ENCODE peak calls at places on chromosome 18, in nine cellular contexts. K, M, R, X, F, T, Z, H and E are unnamed samples.
A peak's percentile ranks its signal among the peaks of the same experiment; 100 is the strongest.

GRCh38 chr18:78528437-78529228 is 451.0 kb upstream of the SALL3 start:
- DNase-seq in K (no peak), M (no peak), R (no peak), X (no peak), F (no peak), T (no peak), Z (no peak), H (no peak), E (no peak)

GRCh38 chr18:58314284-58314683 is 270.3 kb downstream of the NEDD4L start:
- DNase-seq in K (peak; percentile 53), M (no peak), R (peak; percentile 50), X (no peak), F (peak; percentile 80), T (peak; percentile 95), Z (peak; percentile 43), H (peak; percentile 68), E (peak; percentile 51)

GRCh38 chr18:27004056-27004829 is 138.7 kb upstream of the AQP4 start:
- DNase-seq in K (peak; percentile 2), M (no peak), R (peak; percentile 15), X (no peak), F (no peak), T (no peak), Z (no peak), H (no peak), E (no peak)

GRCh38 chr18:36179562-36180334 is 7.5 kb upstream of the MOCOS start:
- DNase-seq in K (no peak), M (no peak), R (no peak), X (peak; percentile 79), F (peak; percentile 41), T (peak; percentile 96), Z (peak; percentile 82), H (peak; percentile 77), E (peak; percentile 85)

GRCh38 chr18:3596324-3597158 is 146.6 kb downstream of the TGIF1 start:
- DNase-seq in K (no peak), M (peak; percentile 62), R (peak; percentile 84), X (peak; percentile 70), F (peak; percentile 56), T (peak; percentile 82), Z (peak; percentile 46), H (peak; percentile 23), E (peak; percentile 38)

GRCh38 chr18:58761241-58761969 is 90.1 kb downstream of the MALT1 start:
- DNase-seq in K (no peak), M (no peak), R (no peak), X (no peak), F (no peak), T (no peak), Z (peak; percentile 52), H (peak; percentile 8), E (no peak)

GRCh38 chr18:3037423-3037915 is 24.5 kb upstream of the LPIN2 start:
- DNase-seq in K (peak; percentile 24), M (no peak), R (peak; percentile 85), X (no peak), F (no peak), T (no peak), Z (peak; percentile 60), H (peak; percentile 39), E (no peak)

GRCh38 chr18:70634576-70635147 is 345.8 kb downstream of the SOCS6 start:
- DNase-seq in K (no peak), M (no peak), R (no peak), X (no peak), F (no peak), T (no peak), Z (no peak), H (no peak), E (no peak)

GRCh38 chr18:26476697-26477096 is 71.7 kb downstream of the KCTD1 start:
- DNase-seq in K (no peak), M (no peak), R (no peak), X (no peak), F (no peak), T (no peak), Z (no peak), H (no peak), E (no peak)

GRCh38 chr18:26639149-26639548 is 90.8 kb upstream of the KCTD1 start:
- DNase-seq in K (no peak), M (no peak), R (no peak), X (no peak), F (no peak), T (no peak), Z (no peak), H (no peak), E (no peak)

DNA sequence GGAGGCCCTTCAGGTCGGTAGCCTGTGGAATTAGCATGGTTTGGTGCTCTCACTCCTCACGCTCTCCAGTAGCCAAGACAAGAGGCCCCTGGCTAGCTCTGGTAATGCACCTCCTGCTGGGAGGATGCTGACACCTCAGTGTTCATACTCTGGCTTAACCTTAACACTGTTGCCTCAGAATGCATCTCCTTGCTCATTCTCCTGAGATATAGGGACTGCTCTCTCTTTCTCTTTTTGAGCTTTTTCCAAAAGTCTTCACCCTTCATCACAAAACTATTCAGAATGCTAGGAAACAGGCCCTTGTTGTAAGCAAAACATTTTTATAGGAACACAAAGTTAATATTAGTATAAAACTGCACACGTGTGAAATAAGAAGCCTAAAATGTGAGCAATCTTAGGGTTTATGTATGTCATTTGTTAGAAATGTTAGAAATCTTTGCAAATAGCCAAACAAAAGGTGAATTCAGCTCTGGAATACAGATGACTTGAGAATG is 17.3 kb upstream of the IMPA2 start:
- DNase-seq in K (no peak), M (no peak), R (peak; percentile 35), X (no peak), F (no peak), T (no peak), Z (no peak), H (no peak), E (peak; percentile 38)
- TF ChIP-seq CTCF in K (peak; percentile 11), M (no peak), R (no peak), X (no peak), F (no peak), T (no peak), Z (no peak), H (no peak), E (peak; percentile 17)

GRCh38 chr18:22488554-22488953 is 70.8 kb upstream of the CTAGE1 start:
- DNase-seq in K (no peak), M (no peak), R (no peak), X (peak; percentile 67), F (no peak), T (peak; percentile 49), Z (no peak), H (no peak), E (no peak)

GRCh38 chr18:22486667-22487066 is 69.0 kb upstream of the CTAGE1 start:
- DNase-seq in K (no peak), M (no peak), R (no peak), X (no peak), F (peak; percentile 55), T (no peak), Z (no peak), H (no peak), E (no peak)

GRCh38 chr18:22493255-22493654 is 75.5 kb upstream of the CTAGE1 start:
- DNase-seq in K (no peak), M (no peak), R (no peak), X (no peak), F (no peak), T (no peak), Z (no peak), H (no peak), E (no peak)

GRCh38 chr18:22490429-22490846 is 72.7 kb upstream of the CTAGE1 start:
- DNase-seq in K (no peak), M (no peak), R (no peak), X (no peak), F (no peak), T (peak; percentile 79), Z (no peak), H (no peak), E (no peak)

DNA sequence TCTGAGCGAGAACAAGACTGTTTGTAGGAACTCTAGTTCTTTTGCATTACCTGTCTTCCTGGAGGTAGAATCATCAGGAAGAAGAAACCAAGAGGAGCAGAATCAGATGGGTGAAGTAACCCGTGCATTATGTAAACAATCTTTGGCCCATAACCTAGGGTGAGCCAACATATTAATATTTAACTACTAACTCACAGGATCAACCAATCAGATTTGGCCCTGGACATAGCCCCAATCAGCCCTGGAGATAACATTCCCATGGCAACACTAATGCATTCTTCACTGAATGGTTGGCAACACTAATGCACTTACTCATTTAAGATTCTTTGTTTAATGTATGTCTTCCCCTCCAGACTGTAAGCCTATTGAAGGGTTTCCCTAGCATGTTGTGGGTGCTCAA is 72.0 kb upstream of the CTAGE1 start:
- DNase-seq in K (no peak), M (no peak), R (no peak), X (no peak), F (no peak), T (no peak), Z (no peak), H (no peak), E (no peak)
- TF ChIP-seq POLR2A in K (no peak), M (no peak), R (no peak), X (no peak), F (no peak), T (no peak), Z (no peak), H (no peak), E (no peak)

GRCh38 chr18:9017170-9017899 is 85.2 kb upstream of the NDUFV2 start:
- DNase-seq in K (peak; percentile 90), M (peak; percentile 53), R (peak; percentile 96), X (peak; percentile 89), F (peak; percentile 64), T (peak; percentile 88), Z (peak; percentile 62), H (peak; percentile 11), E (peak; percentile 46)

GRCh38 chr18:9015689-9016088 is 86.8 kb upstream of the NDUFV2 start:
- DNase-seq in K (no peak), M (no peak), R (no peak), X (no peak), F (no peak), T (no peak), Z (no peak), H (no peak), E (no peak)

GRCh38 chr18:9016819-9017169 is 85.7 kb upstream of the NDUFV2 start:
- DNase-seq in K (no peak), M (no peak), R (no peak), X (no peak), F (peak; percentile 44), T (no peak), Z (no peak), H (no peak), E (no peak)

GRCh38 chr18:9019135-9019534 is 83.4 kb upstream of the NDUFV2 start:
- DNase-seq in K (no peak), M (no peak), R (no peak), X (no peak), F (no peak), T (no peak), Z (no peak), H (no peak), E (no peak)

GRCh38 chr18:9017900-9018217 is 84.6 kb upstream of the NDUFV2 start:
- DNase-seq in K (no peak), M (no peak), R (no peak), X (no peak), F (no peak), T (peak; percentile 46), Z (no peak), H (no peak), E (no peak)
- H3K4me3 ChIP-seq in K (peak overlapping the region; percentile 41), M (no peak overlapping the region), R (peak overlapping the region; percentile 39), X (no peak overlapping the region), F (no peak overlapping the region), T (no peak overlapping the region), Z (peak overlapping the region; percentile 26), H (no peak overlapping the region), E (no peak overlapping the region)

DNA sequence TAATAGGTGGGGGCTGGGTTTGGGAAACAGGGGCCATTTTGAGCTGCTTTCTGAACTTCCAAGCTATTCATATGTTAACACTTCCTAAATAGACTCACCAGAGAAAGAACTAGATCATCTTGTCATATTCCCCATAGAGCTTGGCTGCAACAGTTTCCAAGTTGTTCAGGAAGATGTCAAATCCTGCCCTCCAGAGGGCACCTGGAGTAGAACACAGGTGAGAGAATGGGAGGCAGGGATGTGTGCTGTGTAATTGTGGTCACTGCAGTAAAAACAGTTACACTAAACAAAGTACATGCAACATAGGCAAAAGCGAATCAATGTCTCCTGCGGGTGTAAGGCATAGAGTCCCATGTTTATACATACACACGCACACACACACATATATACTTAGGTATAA is 34.5 kb upstream of the LRRC30 start:
- DNase-seq in K (no peak), M (no peak), R (no peak), X (no peak), F (no peak), T (no peak), Z (no peak), H (no peak), E (no peak)
- TF ChIP-seq CTCF in K (no peak), M (no peak), R (no peak), X (no peak), F (no peak), T (no peak), Z (no peak), H (no peak), E (no peak)